ENCODE peak calls at places on chromosomes 13 and 19, in four cellular contexts. I, W, T and L are unnamed samples.

GRCh38 chr13:30569901-30570576 is 47.7 kb upstream of the USPL1 start:
- DNase-seq in W (peak; percentile 37), T (peak; percentile 36), I (peak; percentile 99), L (peak; percentile 69)

GRCh38 chr13:69604698-69605097 is 502.9 kb upstream of the ATXN8OS start:
- DNase-seq in T (no peak), I (no peak), W (no peak), L (no peak)

GRCh38 chr13:101520672-101521071 is 68.2 kb downstream of the ITGBL1 start:
- DNase-seq in T (no peak), W (no peak), I (peak; percentile 86), L (no peak)

GRCh38 chr19:2164020-2164988 is 571 bp downstream of the DOT1L start:
- DNase-seq in I (no peak), T (no peak), W (no peak), L (peak; percentile 34)

GRCh38 chr19:6007866-6008265 is 29.9 kb upstream of the RANBP3 start:
- DNase-seq in I (no peak), T (no peak), W (no peak), L (no peak)

GRCh38 chr19:11248852-11249251 is 9.4 kb downstream of the ANGPTL8 start:
- DNase-seq in I (no peak), T (no peak), W (no peak), L (no peak)

GRCh38 chr13:98324105-98324504 is 147.0 kb upstream of the RNF113B start:
- DNase-seq in T (no peak), I (no peak), W (no peak), L (no peak)

GRCh38 chr13:99572921-99573320 is 71.6 kb downstream of the TM9SF2 start:
- DNase-seq in W (no peak), T (no peak), I (no peak), L (no peak)

GRCh38 chr19:33631628-33631995 is 9.9 kb downstream of the CHST8 start:
- DNase-seq in I (no peak), T (no peak), W (peak; percentile 26), L (no peak)

GRCh38 chr19:45681391-45682015 is 10.2 kb downstream of the SNRPD2 start:
- DNase-seq in W (peak; percentile 94), I (peak; percentile 69), T (no peak), L (peak; percentile 90)

GRCh38 chr19:10290876-10291553 is 1.3 kb downstream of the ICAM5 start:
- DNase-seq in T (no peak), W (peak; percentile 68), I (peak; percentile 54), L (peak; percentile 60)

GRCh38 chr13:40639226-40639681 is 27.2 kb downstream of the FOXO1 start:
- DNase-seq in I (no peak), W (no peak), T (no peak), L (peak; percentile 76)

GRCh38 chr13:40452038-40452666 is 214.3 kb downstream of the FOXO1 start:
- DNase-seq in I (no peak), W (no peak), T (no peak), L (no peak)

GRCh38 chr13:48296528-48296927 is 7.0 kb upstream of the RB1 start:
- DNase-seq in W (no peak), T (no peak), I (no peak), L (no peak)

GRCh38 chr19:2253106-2254051 is 2.8 kb downstream of the JSRP1 start:
- DNase-seq in I (no peak), W (peak; percentile 79), T (no peak), L (peak; percentile 67)

GRCh38 chr13:23621316-23621645 is 51.1 kb downstream of the TNFRSF19 start:
- DNase-seq in I (peak; percentile 96), W (no peak), T (no peak), L (peak; percentile 92)

GRCh38 chr19:3094638-3095374 is 644 bp downstream of the GNA11 start:
- DNase-seq in W (no peak), I (peak; percentile 17), T (no peak), L (no peak)

GRCh38 chr19:38375748-38376147 is 1.4 kb downstream of the PSMD8 start:
- DNase-seq in W (no peak), T (no peak), I (peak; percentile 20), L (no peak)

GRCh38 chr19:55158848-55159793 is 1.6 kb upstream of the TNNI3 start:
- DNase-seq in W (peak; percentile 73), T (no peak), I (no peak), L (peak; percentile 75)

GRCh38 chr19:12840091-12841079 is 2.1 kb downstream of the MAST1 start:
- DNase-seq in I (peak; percentile 63), T (peak; percentile 97), W (peak; percentile 98), L (peak; percentile 98)

GRCh38 chr19:6812612-6813011 is 40.1 kb downstream of the VAV1 start:
- DNase-seq in I (no peak), W (no peak), T (no peak), L (no peak)

GRCh38 chr19:5292453-5292842 is 48.2 kb downstream of the PTPRS start:
- DNase-seq in T (no peak), W (no peak), I (peak; percentile 23), L (no peak)

GRCh38 chr13:30464496-30465351 is 1.0 kb downstream of the HMGB1 start:
- DNase-seq in W (peak; percentile 63), I (peak; percentile 70), T (no peak), L (peak; percentile 82)

GRCh38 chr19:31418055-31418454 is 68.8 kb upstream of the TSHZ3 start:
- DNase-seq in W (peak; percentile 86), I (no peak), T (no peak), L (peak; percentile 72)

GRCh38 chr13:76378767-76379166 is 507.4 kb downstream of the KCTD12 start:
- DNase-seq in W (no peak), I (no peak), T (no peak), L (no peak)

GRCh38 chr13:48818495-48818961 is 157.2 kb upstream of the FNDC3A start:
- DNase-seq in I (peak; percentile 98), T (no peak), W (no peak), L (peak; percentile 18)

GRCh38 chr13:107977175-107977574 is 238.2 kb downstream of the LIG4 start:
- DNase-seq in W (no peak), T (no peak), I (no peak), L (peak; percentile 12)

GRCh38 chr13:93775507-93776108 is 549.0 kb downstream of the GPC6 start:
- DNase-seq in T (no peak), W (no peak), I (peak; percentile 85), L (no peak)

GRCh38 chr13:113542751-113543424 is 41.7 kb upstream of the TFDP1 start:
- DNase-seq in T (no peak), I (no peak), W (peak; percentile 32), L (no peak)

GRCh38 chr13:113646921-113647340 is 11.1 kb downstream of the ATP4B start:
- DNase-seq in I (no peak), T (no peak), W (no peak), L (no peak)

GRCh38 chr19:46896076-46896794 is 35.4 kb downstream of the ARHGAP35 start:
- DNase-seq in I (no peak), W (no peak), T (no peak), L (no peak)

GRCh38 chr19:53865918-53866696 is 1.6 kb upstream of the MYADM start:
- DNase-seq in W (peak; percentile 78), T (no peak), I (peak; percentile 39), L (peak; percentile 86)

GRCh38 chr19:53868091-53868891 is 608 bp downstream of the MYADM start:
- DNase-seq in W (peak; percentile 66), T (no peak), I (peak; percentile 42), L (peak; percentile 88)

GRCh38 chr19:53867225-53868090 is at the start of gene MYADM:
- DNase-seq in I (peak; percentile 97), T (peak; percentile 96), W (peak; percentile 100), L (peak; percentile 100)

GRCh38 chr19:53864308-53864836 is 3.3 kb upstream of the MYADM start:
- DNase-seq in T (no peak), W (no peak), I (no peak), L (no peak)

DNA sequence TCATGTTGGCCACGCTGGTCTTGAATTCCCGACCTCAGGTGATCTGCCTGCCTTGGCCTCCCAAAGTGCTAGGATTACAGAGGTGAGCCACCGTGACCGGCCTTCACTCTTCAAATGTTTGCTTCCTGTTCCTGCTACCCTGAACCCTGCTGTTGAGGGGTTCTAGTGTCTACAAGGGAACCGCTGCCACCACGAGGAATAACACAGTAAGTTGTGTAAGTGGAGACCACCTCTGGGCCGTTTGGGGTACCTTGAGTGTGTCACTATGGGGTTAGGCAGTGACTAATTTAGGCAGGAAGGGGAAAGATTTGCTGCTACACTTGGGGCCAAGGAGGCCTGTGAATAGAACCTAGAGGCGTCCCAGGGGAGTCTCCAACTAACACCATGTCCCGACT is 2.2 kb upstream of the MYADM start:
- DNase-seq in W (no peak), T (no peak), I (no peak), L (no peak)
- H3K27ac ChIP-seq in W (no peak overlapping the region), T (peak overlapping the region; percentile 96), I (peak overlapping the region; percentile 58), L (peak overlapping the region; percentile 92)

DNA sequence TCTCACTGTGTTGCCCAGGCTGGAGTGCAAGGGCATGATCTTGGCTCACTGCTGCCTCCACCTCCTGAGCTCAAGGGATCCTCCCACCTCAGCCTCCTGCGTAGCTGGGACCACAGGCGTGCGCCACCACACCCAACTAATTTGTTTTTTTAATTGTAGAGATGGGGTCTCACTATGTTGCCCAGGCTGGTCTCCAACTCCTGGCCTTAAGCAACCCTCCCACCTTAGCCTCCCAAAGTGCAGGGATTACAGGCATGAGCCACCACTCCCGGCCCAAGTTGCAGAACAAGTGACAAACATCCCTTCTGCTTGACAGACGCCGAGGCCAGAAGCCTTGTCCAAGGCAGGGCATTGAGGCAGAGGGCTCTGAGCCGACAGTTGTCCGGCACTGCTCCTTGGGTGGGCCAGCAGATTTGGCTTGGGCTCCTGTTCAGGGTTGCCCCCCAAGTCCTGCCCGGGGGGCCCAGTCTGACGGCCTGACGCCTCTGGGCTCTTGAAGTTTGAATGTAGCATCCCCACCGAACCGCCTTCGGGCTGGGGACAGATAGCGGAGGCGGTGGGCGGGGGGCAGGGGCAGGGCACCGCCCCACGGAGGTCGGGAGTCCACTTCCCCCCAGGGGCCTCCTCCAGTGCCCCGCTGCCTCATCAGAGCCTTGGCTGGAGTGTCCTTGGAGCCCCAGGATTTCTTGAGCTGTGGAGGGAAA is 5.7 kb upstream of the SPACA4 start:
- DNase-seq in W (no peak), I (no peak), T (no peak), L (no peak)
- H3K18ac ChIP-seq in W (no peak overlapping the region), I (no peak overlapping the region), T (no peak overlapping the region), L (no peak overlapping the region)

GRCh38 chr13:42720858-42721219 is 60.5 kb upstream of the FAM216B start:
- DNase-seq in I (no peak), T (no peak), W (no peak), L (no peak)

GRCh38 chr13:42715909-42716308 is 65.5 kb upstream of the FAM216B start:
- DNase-seq in I (no peak), W (no peak), T (no peak), L (no peak)

GRCh38 chr13:42722883-42723539 is 58.4 kb upstream of the FAM216B start:
- DNase-seq in W (no peak), I (no peak), T (no peak), L (no peak)

GRCh38 chr13:42720116-42720857 is 61.1 kb upstream of the FAM216B start:
- DNase-seq in W (no peak), T (no peak), I (peak; percentile 99), L (peak; percentile 30)
- H3K56ac ChIP-seq in W (no peak overlapping the region), T (no peak overlapping the region), I (peak overlapping the region; percentile 52), L (no peak overlapping the region)

GRCh38 chr13:44267203-44267602 is 106.4 kb upstream of the SERP2 start:
- DNase-seq in I (no peak), W (no peak), T (no peak), L (no peak)
- H3K27ac ChIP-seq in I (no peak overlapping the region), W (no peak overlapping the region), T (no peak overlapping the region), L (no peak overlapping the region)